ENCODE peak calls at places on chromosomes 5 and 9, in nine cellular contexts. G is Caki2; P is stimulated activated CD8-positive, alpha-beta memory T cell treated with anti-CD3 and anti-CD28 coated beads, Interleukin-4, amount 100 ng/mL, for 4 hours; D is GM12891; C is Caco-2; U is C1 segment of cervical spinal cord; B is AG08396; V is GM23248; X is NCI-H1092. W is an unnamed sample.

GRCh38 chr5:19880859-19881436 is 107.1 kb downstream of the CDH18 start:
- DNase-seq in D (no peak), U (no peak), G (no peak), V (no peak), P (no peak), X (peak; percentile 87), B (no peak), C (peak; percentile 48), W (no peak)

GRCh38 chr5:157289164-157289819 is 23.4 kb downstream of the CYFIP2 start:
- DNase-seq in B (no peak), U (no peak), C (no peak), G (no peak), P (no peak), D (no peak), X (no peak), V (no peak), W (no peak)

GRCh38 chr9:76964612-76965011 is 54.8 kb upstream of the FOXB2 start:
- DNase-seq in U (no peak), P (no peak), D (no peak), X (no peak), V (no peak), C (no peak), G (no peak), B (no peak), W (no peak)

GRCh38 chr9:93387791-93388190 is 63.7 kb upstream of the FAM120A start:
- DNase-seq in D (no peak), B (no peak), V (no peak), P (no peak), C (no peak), G (no peak), X (no peak), U (no peak), W (no peak)

GRCh38 chr9:99881769-99882168 is 24.7 kb upstream of the STX17 start:
- DNase-seq in C (no peak), U (no peak), B (no peak), D (no peak), P (no peak), G (no peak), V (no peak), X (no peak), W (no peak)

GRCh38 chr9:128892223-128892892 is 10.4 kb downstream of the LRRC8A start:
- DNase-seq in P (no peak), V (peak; percentile 94), C (no peak), U (peak; percentile 77), G (peak; percentile 70), B (peak; percentile 90), X (no peak), D (no peak), W (peak; percentile 88)

GRCh38 chr9:106678273-106678672 is 184.7 kb upstream of the ZNF462 start:
- DNase-seq in V (no peak), U (no peak), B (no peak), G (no peak), D (no peak), P (no peak), C (no peak), X (no peak), W (no peak)

GRCh38 chr9:34328500-34328982 is 527 bp downstream of the KIF24 start:
- DNase-seq in C (no peak), X (peak; percentile 51), G (no peak), V (no peak), U (no peak), P (no peak), B (peak; percentile 21), D (no peak), W (no peak)

GRCh38 chr9:134726026-134726721 is 84.6 kb downstream of the COL5A1 start:
- DNase-seq in C (no peak), D (no peak), B (no peak), P (no peak), V (no peak), G (no peak), U (no peak), X (no peak), W (no peak)

GRCh38 chr9:13049223-13049622 is 230.3 kb downstream of the MPDZ start:
- DNase-seq in X (peak; percentile 92), P (no peak), D (no peak), V (no peak), G (no peak), U (no peak), C (no peak), B (no peak), W (no peak)

GRCh38 chr9:89555426-89556375 is 49.1 kb upstream of the GADD45G start:
- DNase-seq in G (peak; percentile 81), B (no peak), X (no peak), V (no peak), U (no peak), C (no peak), D (no peak), P (no peak), W (no peak)

GRCh38 chr9:96875460-96876142 is 21.3 kb upstream of the ZNF782 start:
- DNase-seq in P (no peak), X (peak; percentile 96), U (no peak), C (peak; percentile 96), B (peak; percentile 60), G (peak; percentile 77), D (peak; percentile 46), V (peak; percentile 50), W (no peak)

GRCh38 chr5:50963647-50964584 is 297.5 kb downstream of the PARP8 start:
- DNase-seq in V (no peak), G (no peak), C (no peak), B (no peak), U (no peak), D (no peak), P (no peak), X (peak; percentile 61), W (no peak)

GRCh38 chr9:126150411-126151030 is 176.1 kb upstream of the MVB12B start:
- DNase-seq in B (no peak), D (no peak), U (no peak), X (peak; percentile 41), G (no peak), V (no peak), C (no peak), P (no peak), W (no peak)

GRCh38 chr9:114691956-114692295 is 9.9 kb upstream of the TEX48 start:
- DNase-seq in X (no peak), B (no peak), P (no peak), V (no peak), C (no peak), U (no peak), G (no peak), D (no peak), W (no peak)

GRCh38 chr9:35688558-35689350 is 971 bp downstream of the TPM2 start:
- DNase-seq in C (no peak), U (no peak), G (peak; percentile 29), P (no peak), D (no peak), B (peak; percentile 69), V (peak; percentile 91), X (no peak), W (no peak)

GRCh38 chr5:43209060-43209459 is 17.0 kb downstream of the NIM1K start:
- DNase-seq in P (no peak), C (no peak), V (no peak), D (no peak), B (no peak), G (no peak), X (no peak), U (no peak), W (no peak)

GRCh38 chr5:141186897-141187512 is at the start of gene PCDHB9:
- DNase-seq in D (no peak), B (peak; percentile 68), G (peak; percentile 5), V (peak; percentile 77), X (peak; percentile 3), U (no peak), P (no peak), C (no peak), W (no peak)

GRCh38 chr9:114238919-114239879 is 83.7 kb upstream of the ORM1 start:
- DNase-seq in D (no peak), V (peak; percentile 20), X (peak; percentile 31), U (no peak), G (no peak), C (peak; percentile 71), P (no peak), B (peak; percentile 57), W (peak; percentile 54)

GRCh38 chr9:128716581-128717254 is 7.2 kb downstream of the ZDHHC12 start:
- DNase-seq in U (no peak), X (no peak), B (no peak), G (no peak), C (no peak), D (no peak), P (no peak), V (no peak), W (no peak)

GRCh38 chr9:133580971-133581370 is 28.2 kb downstream of the FAM163B start:
- DNase-seq in G (no peak), X (no peak), D (no peak), B (no peak), P (no peak), C (no peak), U (no peak), V (no peak), W (no peak)

GRCh38 chr5:135445306-135445940 is 1.7 kb downstream of the DCANP1 start:
- DNase-seq in P (no peak), V (no peak), C (no peak), U (no peak), B (no peak), D (no peak), X (no peak), G (no peak), W (no peak)

GRCh38 chr9:83636813-83637212 is 13.9 kb downstream of the IDNK start:
- DNase-seq in X (no peak), C (no peak), U (no peak), V (no peak), D (no peak), B (no peak), G (no peak), P (no peak), W (no peak)

GRCh38 chr5:178214160-178214803 is 9.9 kb downstream of the HNRNPAB start:
- DNase-seq in B (no peak), V (no peak), U (no peak), C (no peak), D (no peak), X (no peak), P (no peak), G (no peak), W (no peak)

GRCh38 chr5:1731091-1731639 is 68.5 kb downstream of the MRPL36 start:
- DNase-seq in U (no peak), V (no peak), C (no peak), D (peak; percentile 4), G (no peak), P (no peak), B (no peak), X (no peak), W (no peak)

GRCh38 chr5:128358826-128359225 is 179.2 kb downstream of the FBN2 start:
- DNase-seq in X (no peak), C (no peak), V (peak; percentile 43), P (no peak), U (no peak), G (no peak), D (no peak), B (no peak), W (no peak)

GRCh38 chr5:38018011-38018410 is 178.2 kb upstream of the GDNF start:
- DNase-seq in B (no peak), X (no peak), D (no peak), P (no peak), G (no peak), U (no peak), C (no peak), V (no peak), W (no peak)